ENCODE peak calls at places on chromosomes 5 and 9, in nine cellular contexts. F is CD4-positive, CD25-positive, alpha-beta regulatory T cell; T is pancreas; C is effector memory CD4-positive, alpha-beta T cell; Q is CD4-positive, alpha-beta memory T cell; P is neural progenitor cell; H is PC-3; W is HCT116; B is heart left ventricle. I is an unnamed sample. For H3K9me3, the result is how much of the 10 kb centered on the place peaks cover.

GRCh38 chr9:111860443-111860842 is 36.2 kb upstream of the UGCG start:
- DNase-seq in C (no peak), B (no peak), T (no peak), Q (no peak), H (peak), P (no peak), W (no peak), F (no peak), I (no peak)

GRCh38 chr9:136430591-136431234 is 8.9 kb downstream of the INPP5E start:
- DNase-seq in B (no peak), H (no peak), P (no peak), F (no peak), C (no peak), W (no peak), T (no peak), Q (no peak), I (no peak)

GRCh38 chr5:143008809-143009521 is 238.8 kb downstream of the ARHGAP26 start:
- DNase-seq in B (no peak), F (peak), C (peak), H (peak), W (peak), Q (peak), T (no peak), P (no peak), I (peak)

GRCh38 chr5:170028124-170028523 is 47.8 kb upstream of the INSYN2B start:
- DNase-seq in F (no peak), P (no peak), H (no peak), B (no peak), Q (no peak), C (no peak), T (no peak), W (no peak), I (no peak)

GRCh38 chr5:41143124-41143523 is 70.2 kb downstream of the C6 start:
- DNase-seq in F (no peak), B (no peak), Q (no peak), W (no peak), H (peak), T (no peak), C (no peak), P (no peak), I (no peak)

GRCh38 chr5:16616536-16617271 is at the start of gene RETREG1:
- DNase-seq in Q (peak), C (peak), H (peak), W (peak), P (peak), F (peak), T (peak), B (peak), I (peak)

GRCh38 chr5:173643964-173644363 is 27.5 kb upstream of the BOD1 start:
- DNase-seq in T (no peak), B (no peak), F (no peak), P (peak), C (no peak), W (no peak), H (no peak), Q (no peak), I (no peak)

GRCh38 chr5:81786509-81786908 is 35.6 kb upstream of the SSBP2 start:
- DNase-seq in F (no peak), H (no peak), T (no peak), C (no peak), Q (no peak), W (no peak), P (no peak), B (no peak), I (no peak)

GRCh38 chr5:22926574-22926973 is 73.4 kb upstream of the CDH12 start:
- DNase-seq in F (no peak), B (no peak), T (no peak), P (no peak), W (no peak), H (no peak), C (no peak), Q (no peak), I (no peak)

GRCh38 chr9:134858051-134858841 is 22.4 kb upstream of the FCN2 start:
- DNase-seq in T (no peak), W (no peak), P (no peak), C (no peak), B (no peak), H (peak), F (no peak), Q (no peak), I (no peak)

GRCh38 chr5:58462623-58463230 is 2.8 kb upstream of the PLK2 start:
- DNase-seq in P (peak), W (peak), F (peak), T (no peak), H (peak), B (no peak), C (no peak), Q (peak), I (no peak)

GRCh38 chr9:113567361-113568080 is 104.0 kb downstream of the RGS3 start:
- DNase-seq in T (peak), B (no peak), F (no peak), P (no peak), H (no peak), Q (no peak), C (no peak), W (no peak), I (no peak)

GRCh38 chr9:129702563-129702962 is 37.1 kb downstream of the PRRX2 start:
- DNase-seq in Q (no peak), F (no peak), B (no peak), T (no peak), P (no peak), H (peak), W (no peak), C (no peak), I (no peak)

GRCh38 chr5:130992621-130993020 is 172.4 kb downstream of the HINT1 start:
- DNase-seq in W (no peak), T (no peak), P (no peak), F (no peak), B (no peak), Q (no peak), C (no peak), H (no peak), I (no peak)

GRCh38 chr9:18682907-18683306 is 209.0 kb downstream of the ADAMTSL1 start:
- DNase-seq in T (no peak), Q (no peak), C (no peak), P (no peak), H (no peak), W (no peak), F (no peak), B (no peak), I (no peak)

GRCh38 chr5:65152131-65152530 is 329.6 kb downstream of the ADAMTS6 start:
- DNase-seq in T (no peak), F (no peak), P (no peak), H (peak), Q (no peak), C (no peak), B (no peak), W (no peak), I (no peak)

GRCh38 chr5:35919191-35919590 is 19.2 kb downstream of the CAPSL start:
- DNase-seq in H (peak), C (no peak), W (no peak), P (no peak), T (no peak), B (no peak), F (no peak), Q (no peak), I (no peak)

DNA sequence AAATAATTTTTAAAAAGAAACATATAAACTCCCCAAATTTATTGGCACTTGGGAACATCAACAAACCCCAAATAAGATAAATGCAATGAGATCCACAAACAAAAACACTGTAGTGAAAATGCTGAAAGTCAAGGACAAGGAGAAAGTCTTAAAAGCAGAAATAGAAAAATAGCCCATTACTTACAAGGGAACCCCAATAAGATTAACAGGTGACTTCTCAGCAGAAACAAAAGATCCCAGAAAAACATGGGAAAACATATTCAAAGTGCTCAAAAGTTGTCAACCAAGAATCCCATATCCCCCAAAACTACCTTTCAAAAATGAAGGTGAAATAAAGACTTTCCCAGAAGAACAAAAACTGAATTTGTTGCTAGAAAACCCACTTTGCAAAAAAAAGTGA is 40.0 kb downstream of the FANCC start:
- DNase-seq in H (no peak), W (no peak), C (no peak), T (no peak), P (no peak), F (no peak), B (no peak), Q (no peak), I (no peak)
- H3K9me3 ChIP-seq in H (under half), W (under half), C (under half), T (under half), P (under half), F (under half), B (under half), Q (under half), I (under half)

DNA sequence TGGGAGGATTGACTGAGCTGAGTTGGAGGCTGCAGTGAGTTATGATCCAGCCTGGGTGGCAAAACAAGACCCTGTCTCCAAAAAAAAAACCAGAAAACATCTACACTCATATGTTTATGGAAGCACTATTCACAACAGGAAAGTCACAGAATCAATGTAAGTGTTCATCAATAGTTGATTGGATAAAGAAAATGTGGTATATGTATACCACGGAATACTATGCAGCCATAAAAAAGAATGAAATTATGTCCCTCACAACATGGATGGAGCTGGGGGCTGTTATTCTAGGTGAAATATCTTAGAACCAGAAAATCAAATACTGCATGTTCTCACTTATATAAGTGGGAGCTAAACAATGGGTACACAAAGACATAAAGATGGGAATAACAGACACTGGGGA is 2.8 kb upstream of the SLC25A2 start:
- DNase-seq in B (no peak), C (no peak), Q (no peak), T (no peak), H (no peak), P (no peak), W (no peak), F (no peak), I (no peak)
- H3K9me3 ChIP-seq in B (under half), C (under half), Q (under half), T (under half), H (under half), P (under half), W (under half), F (half or more), I (under half)

GRCh38 chr5:178193251-178193809 is 6.2 kb upstream of the GMCL2 start:
- DNase-seq in H (peak), Q (no peak), B (no peak), P (no peak), C (no peak), W (no peak), T (no peak), F (no peak), I (no peak)
- H3K9me3 ChIP-seq in H (under half), Q (under half), B (under half), P (under half), C (under half), W (under half), T (under half), F (under half), I (under half)

GRCh38 chr9:99347556-99347955 is 125.5 kb downstream of the SEC61B start:
- DNase-seq in H (no peak), P (no peak), T (no peak), Q (no peak), W (no peak), F (no peak), C (no peak), B (no peak), I (no peak)
- H3K9me3 ChIP-seq in H (under half), P (under half), T (under half), Q (under half), W (under half), F (under half), C (under half), B (under half), I (under half)

GRCh38 chr5:171978519-171978918 is 27.9 kb downstream of the FBXW11 start:
- DNase-seq in F (no peak), Q (no peak), B (no peak), P (no peak), C (no peak), H (no peak), T (no peak), W (no peak), I (no peak)
- H3K9me3 ChIP-seq in F (under half), Q (under half), B (under half), P (under half), C (under half), H (under half), T (under half), W (under half), I (under half)

DNA sequence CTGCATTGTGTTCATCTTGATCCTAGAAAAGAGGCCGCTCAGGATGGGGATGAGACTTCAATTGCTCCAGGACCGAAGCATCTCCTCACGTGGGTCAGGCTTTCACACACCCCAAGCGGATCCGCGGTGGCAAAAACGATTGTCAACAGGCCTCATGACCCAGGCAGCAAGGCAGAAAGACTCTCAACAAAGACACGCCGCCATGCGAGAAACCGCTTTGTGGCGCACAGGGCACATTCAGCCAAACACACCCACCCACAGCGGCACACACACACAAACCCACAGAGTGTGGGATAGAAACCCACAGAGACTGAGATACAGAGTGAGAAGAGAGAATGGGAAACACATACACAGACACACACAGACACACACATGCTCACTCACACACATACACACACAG is 483.4 kb downstream of the SPATA31A7 start:
- DNase-seq in H (no peak), T (peak), F (no peak), W (no peak), C (no peak), B (no peak), Q (no peak), P (no peak), I (no peak)
- H3K9me3 ChIP-seq in H (under half), T (under half), F (under half), W (under half), C (under half), B (under half), Q (under half), P (under half), I (under half)

GRCh38 chr5:1259806-1260480 is 34.8 kb downstream of the SLC6A18 start:
- DNase-seq in C (no peak), P (no peak), W (no peak), B (no peak), T (no peak), F (no peak), H (no peak), Q (no peak), I (no peak)

GRCh38 chr5:1265026-1265425 is 29.8 kb downstream of the TERT start:
- DNase-seq in B (no peak), P (no peak), W (no peak), C (no peak), F (no peak), T (no peak), H (no peak), Q (no peak), I (no peak)

GRCh38 chr5:1264211-1264610 is 30.7 kb downstream of the TERT start:
- DNase-seq in Q (no peak), W (no peak), C (no peak), H (no peak), F (no peak), B (no peak), P (no peak), T (no peak), I (no peak)

GRCh38 chr5:1262381-1262780 is 32.5 kb downstream of the TERT start:
- DNase-seq in F (no peak), W (no peak), T (no peak), P (peak), Q (no peak), C (no peak), H (no peak), B (no peak), I (no peak)

GRCh38 chr5:1261643-1262042 is 33.2 kb downstream of the TERT start:
- DNase-seq in P (no peak), F (no peak), C (no peak), B (no peak), T (no peak), Q (no peak), W (no peak), H (no peak), I (no peak)
- H3K9me3 ChIP-seq in P (under half), F (under half), C (under half), B (under half), T (under half), Q (under half), W (under half), H (under half), I (under half)

DNA sequence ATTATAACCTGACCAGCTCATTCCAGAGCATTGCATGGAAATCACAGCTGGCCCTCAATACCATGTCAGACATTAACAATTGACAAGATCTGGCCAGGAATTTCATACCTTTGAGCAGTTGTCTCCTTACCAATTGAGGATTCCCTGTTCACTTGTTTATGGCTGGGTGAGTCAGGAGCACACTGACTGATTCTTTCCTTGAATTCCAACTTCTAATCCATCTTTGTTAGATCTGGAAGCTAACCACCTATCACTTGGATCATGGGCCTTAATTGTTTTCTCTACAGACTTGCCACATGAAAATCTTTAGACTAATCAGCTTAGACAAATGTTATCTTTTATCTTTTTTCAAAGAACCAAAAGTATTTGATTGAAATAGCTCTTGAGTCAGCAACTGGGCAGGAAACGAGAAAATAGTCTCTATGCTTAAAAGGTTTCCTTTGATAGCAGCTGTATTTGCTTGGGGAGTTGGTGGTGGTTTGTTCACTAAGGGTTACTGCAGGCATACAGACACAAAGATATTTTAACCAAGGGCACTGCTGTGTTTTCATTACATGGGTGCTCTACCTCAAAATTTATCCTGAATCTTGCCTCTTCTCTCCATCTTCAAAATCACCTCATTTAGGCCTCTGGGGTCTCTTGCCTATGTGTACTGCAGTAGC is 196.9 kb upstream of the NMUR2 start:
- DNase-seq in W (no peak), C (no peak), P (no peak), B (no peak), H (no peak), Q (no peak), F (no peak), T (no peak), I (no peak)
- H3K9me3 ChIP-seq in W (under half), C (under half), P (under half), B (under half), H (under half), Q (under half), F (under half), T (under half), I (under half)

GRCh38 chr5:154479944-154480750 is 2.1 kb upstream of the HAND1 start:
- DNase-seq in W (no peak), H (no peak), C (no peak), T (no peak), F (no peak), B (no peak), P (peak), Q (no peak), I (no peak)
- H3K9me3 ChIP-seq in W (under half), H (under half), C (under half), T (under half), F (under half), B (under half), P (under half), Q (under half), I (under half)

DNA sequence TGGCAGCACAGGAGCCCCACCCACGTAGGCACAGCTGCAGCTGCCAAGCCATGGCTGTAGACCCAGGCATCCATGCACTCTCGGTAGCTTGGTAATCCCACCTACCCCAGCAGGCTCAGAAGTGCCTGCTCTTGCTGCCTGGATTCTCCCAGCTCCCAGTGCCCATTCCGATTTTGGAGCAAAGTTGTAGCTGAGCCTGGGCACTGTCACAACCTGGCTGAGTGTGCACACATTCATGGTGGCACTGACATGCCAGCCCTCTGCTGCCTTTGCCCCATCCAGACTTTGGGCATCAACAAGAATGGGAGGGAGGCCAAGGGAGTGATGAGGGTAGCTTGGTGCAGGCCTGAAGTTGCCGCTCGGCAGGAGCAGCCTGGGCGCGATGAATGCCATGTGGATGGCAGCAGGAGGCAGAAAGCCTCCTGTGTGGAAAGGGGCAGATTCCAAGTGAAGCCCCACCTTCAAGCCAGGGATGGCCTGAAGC is 936.6 kb upstream of the PTPRD start:
- DNase-seq in C (no peak), H (no peak), T (no peak), W (no peak), P (no peak), B (no peak), F (no peak), Q (no peak), I (no peak)
- H3K9me3 ChIP-seq in C (under half), H (under half), T (under half), W (under half), P (under half), B (under half), F (under half), Q (under half), I (under half)